ENCODE peak calls at places on chromosomes 16 and 17, in seven cellular contexts. One of them, this sample, is unnamed.

GRCh38 chr17:40118093-40118492 is 3.7 kb upstream of the MSL1 start:
- DNase-seq in stimulated activated CD4-positive, alpha-beta T cell treated with anti-CD3 and anti-CD28 coated beads, Interleukin-4, amount 100 ng/mL, for 24 hours: no peak
- DNase-seq in RWPE1: no peak
- DNase-seq in cardiac muscle cell: no peak
- DNase-seq in AG09319: no peak
- DNase-seq in activated CD4-positive, alpha-beta T cell treated with anti-CD3 and anti-CD28 coated beads for 4 hours: no peak
- DNase-seq in activated CD8-positive, alpha-beta memory T cell treated with anti-CD3 and anti-CD28 coated beads for 1 hour: no peak
- DNase-seq in this sample: no peak

GRCh38 chr16:4339909-4340308 is 11.2 kb downstream of the PAM16 start:
- DNase-seq in stimulated activated CD4-positive, alpha-beta T cell treated with anti-CD3 and anti-CD28 coated beads, Interleukin-4, amount 100 ng/mL, for 24 hours: no peak
- DNase-seq in RWPE1: no peak
- DNase-seq in cardiac muscle cell: peak
- DNase-seq in AG09319: no peak
- DNase-seq in activated CD4-positive, alpha-beta T cell treated with anti-CD3 and anti-CD28 coated beads for 4 hours: no peak
- DNase-seq in activated CD8-positive, alpha-beta memory T cell treated with anti-CD3 and anti-CD28 coated beads for 1 hour: no peak
- DNase-seq in this sample: no peak

GRCh38 chr16:27408012-27408601 is 6.1 kb downstream of the IL21R start:
- DNase-seq in stimulated activated CD4-positive, alpha-beta T cell treated with anti-CD3 and anti-CD28 coated beads, Interleukin-4, amount 100 ng/mL, for 24 hours: peak
- DNase-seq in RWPE1: peak
- DNase-seq in cardiac muscle cell: peak
- DNase-seq in AG09319: no peak
- DNase-seq in activated CD4-positive, alpha-beta T cell treated with anti-CD3 and anti-CD28 coated beads for 4 hours: peak
- DNase-seq in activated CD8-positive, alpha-beta memory T cell treated with anti-CD3 and anti-CD28 coated beads for 1 hour: no peak
- DNase-seq in this sample: no peak

GRCh38 chr16:29899516-29900101 is at the start of gene SEZ6L2:
- DNase-seq in stimulated activated CD4-positive, alpha-beta T cell treated with anti-CD3 and anti-CD28 coated beads, Interleukin-4, amount 100 ng/mL, for 24 hours: peak
- DNase-seq in RWPE1: peak
- DNase-seq in cardiac muscle cell: peak
- DNase-seq in AG09319: peak
- DNase-seq in activated CD4-positive, alpha-beta T cell treated with anti-CD3 and anti-CD28 coated beads for 4 hours: no peak
- DNase-seq in activated CD8-positive, alpha-beta memory T cell treated with anti-CD3 and anti-CD28 coated beads for 1 hour: peak
- DNase-seq in this sample: peak

GRCh38 chr17:77111916-77112315 is 28.9 kb upstream of the SEC14L1 start:
- DNase-seq in stimulated activated CD4-positive, alpha-beta T cell treated with anti-CD3 and anti-CD28 coated beads, Interleukin-4, amount 100 ng/mL, for 24 hours: no peak
- DNase-seq in RWPE1: no peak
- DNase-seq in cardiac muscle cell: no peak
- DNase-seq in AG09319: no peak
- DNase-seq in activated CD4-positive, alpha-beta T cell treated with anti-CD3 and anti-CD28 coated beads for 4 hours: no peak
- DNase-seq in activated CD8-positive, alpha-beta memory T cell treated with anti-CD3 and anti-CD28 coated beads for 1 hour: no peak
- DNase-seq in this sample: no peak

GRCh38 chr16:51755039-51755501 is 604.0 kb upstream of the SALL1 start:
- DNase-seq in stimulated activated CD4-positive, alpha-beta T cell treated with anti-CD3 and anti-CD28 coated beads, Interleukin-4, amount 100 ng/mL, for 24 hours: no peak
- DNase-seq in RWPE1: no peak
- DNase-seq in cardiac muscle cell: no peak
- DNase-seq in AG09319: no peak
- DNase-seq in activated CD4-positive, alpha-beta T cell treated with anti-CD3 and anti-CD28 coated beads for 4 hours: no peak
- DNase-seq in activated CD8-positive, alpha-beta memory T cell treated with anti-CD3 and anti-CD28 coated beads for 1 hour: no peak
- DNase-seq in this sample: no peak

GRCh38 chr17:35254107-35254802 is 11.4 kb downstream of the SLFN5 start:
- DNase-seq in stimulated activated CD4-positive, alpha-beta T cell treated with anti-CD3 and anti-CD28 coated beads, Interleukin-4, amount 100 ng/mL, for 24 hours: no peak
- DNase-seq in RWPE1: peak
- DNase-seq in cardiac muscle cell: peak
- DNase-seq in AG09319: peak
- DNase-seq in activated CD4-positive, alpha-beta T cell treated with anti-CD3 and anti-CD28 coated beads for 4 hours: no peak
- DNase-seq in activated CD8-positive, alpha-beta memory T cell treated with anti-CD3 and anti-CD28 coated beads for 1 hour: no peak
- DNase-seq in this sample: no peak

GRCh38 chr17:65172511-65173136 is 35.5 kb downstream of the RGS9 start:
- DNase-seq in stimulated activated CD4-positive, alpha-beta T cell treated with anti-CD3 and anti-CD28 coated beads, Interleukin-4, amount 100 ng/mL, for 24 hours: no peak
- DNase-seq in RWPE1: no peak
- DNase-seq in cardiac muscle cell: no peak
- DNase-seq in AG09319: no peak
- DNase-seq in activated CD4-positive, alpha-beta T cell treated with anti-CD3 and anti-CD28 coated beads for 4 hours: no peak
- DNase-seq in activated CD8-positive, alpha-beta memory T cell treated with anti-CD3 and anti-CD28 coated beads for 1 hour: no peak
- DNase-seq in this sample: no peak

GRCh38 chr16:27458987-27459688 is 57.2 kb downstream of the IL21R start:
- DNase-seq in stimulated activated CD4-positive, alpha-beta T cell treated with anti-CD3 and anti-CD28 coated beads, Interleukin-4, amount 100 ng/mL, for 24 hours: no peak
- DNase-seq in RWPE1: no peak
- DNase-seq in cardiac muscle cell: no peak
- DNase-seq in AG09319: no peak
- DNase-seq in activated CD4-positive, alpha-beta T cell treated with anti-CD3 and anti-CD28 coated beads for 4 hours: no peak
- DNase-seq in activated CD8-positive, alpha-beta memory T cell treated with anti-CD3 and anti-CD28 coated beads for 1 hour: no peak
- DNase-seq in this sample: no peak

GRCh38 chr17:19644493-19645210 is 3.9 kb upstream of the ALDH3A2 start:
- DNase-seq in stimulated activated CD4-positive, alpha-beta T cell treated with anti-CD3 and anti-CD28 coated beads, Interleukin-4, amount 100 ng/mL, for 24 hours: no peak
- DNase-seq in RWPE1: no peak
- DNase-seq in cardiac muscle cell: peak
- DNase-seq in AG09319: peak
- DNase-seq in activated CD4-positive, alpha-beta T cell treated with anti-CD3 and anti-CD28 coated beads for 4 hours: no peak
- DNase-seq in activated CD8-positive, alpha-beta memory T cell treated with anti-CD3 and anti-CD28 coated beads for 1 hour: no peak
- DNase-seq in this sample: no peak

GRCh38 chr16:81523387-81524115 is 78.9 kb downstream of the CMIP start:
- DNase-seq in stimulated activated CD4-positive, alpha-beta T cell treated with anti-CD3 and anti-CD28 coated beads, Interleukin-4, amount 100 ng/mL, for 24 hours: no peak
- DNase-seq in RWPE1: peak
- DNase-seq in cardiac muscle cell: peak
- DNase-seq in AG09319: no peak
- DNase-seq in activated CD4-positive, alpha-beta T cell treated with anti-CD3 and anti-CD28 coated beads for 4 hours: no peak
- DNase-seq in activated CD8-positive, alpha-beta memory T cell treated with anti-CD3 and anti-CD28 coated beads for 1 hour: no peak
- DNase-seq in this sample: no peak

GRCh38 chr16:35795361-35796029 is 2336.1 kb downstream of the TP53TG3F start:
- DNase-seq in stimulated activated CD4-positive, alpha-beta T cell treated with anti-CD3 and anti-CD28 coated beads, Interleukin-4, amount 100 ng/mL, for 24 hours: no peak
- DNase-seq in RWPE1: no peak
- DNase-seq in cardiac muscle cell: no peak
- DNase-seq in AG09319: no peak
- DNase-seq in activated CD4-positive, alpha-beta T cell treated with anti-CD3 and anti-CD28 coated beads for 4 hours: no peak
- DNase-seq in activated CD8-positive, alpha-beta memory T cell treated with anti-CD3 and anti-CD28 coated beads for 1 hour: no peak
- DNase-seq in this sample: no peak

GRCh38 chr17:42294469-42295398 is 6.4 kb downstream of the STAT5A start:
- DNase-seq in stimulated activated CD4-positive, alpha-beta T cell treated with anti-CD3 and anti-CD28 coated beads, Interleukin-4, amount 100 ng/mL, for 24 hours: no peak
- DNase-seq in RWPE1: no peak
- DNase-seq in cardiac muscle cell: no peak
- DNase-seq in AG09319: no peak
- DNase-seq in activated CD4-positive, alpha-beta T cell treated with anti-CD3 and anti-CD28 coated beads for 4 hours: no peak
- DNase-seq in activated CD8-positive, alpha-beta memory T cell treated with anti-CD3 and anti-CD28 coated beads for 1 hour: no peak
- DNase-seq in this sample: no peak

GRCh38 chr17:57418463-57419246 is 162.3 kb downstream of the MSI2 start:
- DNase-seq in stimulated activated CD4-positive, alpha-beta T cell treated with anti-CD3 and anti-CD28 coated beads, Interleukin-4, amount 100 ng/mL, for 24 hours: no peak
- DNase-seq in RWPE1: no peak
- DNase-seq in cardiac muscle cell: no peak
- DNase-seq in AG09319: no peak
- DNase-seq in activated CD4-positive, alpha-beta T cell treated with anti-CD3 and anti-CD28 coated beads for 4 hours: no peak
- DNase-seq in activated CD8-positive, alpha-beta memory T cell treated with anti-CD3 and anti-CD28 coated beads for 1 hour: no peak
- DNase-seq in this sample: no peak

GRCh38 chr17:5352681-5353289 is 66.7 kb downstream of the NUP88 start:
- DNase-seq in stimulated activated CD4-positive, alpha-beta T cell treated with anti-CD3 and anti-CD28 coated beads, Interleukin-4, amount 100 ng/mL, for 24 hours: no peak
- DNase-seq in RWPE1: no peak
- DNase-seq in cardiac muscle cell: no peak
- DNase-seq in AG09319: no peak
- DNase-seq in activated CD4-positive, alpha-beta T cell treated with anti-CD3 and anti-CD28 coated beads for 4 hours: no peak
- DNase-seq in activated CD8-positive, alpha-beta memory T cell treated with anti-CD3 and anti-CD28 coated beads for 1 hour: no peak
- DNase-seq in this sample: no peak

GRCh38 chr16:85735225-85735722 is 15.6 kb downstream of the C16orf74 start:
- DNase-seq in stimulated activated CD4-positive, alpha-beta T cell treated with anti-CD3 and anti-CD28 coated beads, Interleukin-4, amount 100 ng/mL, for 24 hours: peak
- DNase-seq in RWPE1: no peak
- DNase-seq in cardiac muscle cell: no peak
- DNase-seq in AG09319: no peak
- DNase-seq in activated CD4-positive, alpha-beta T cell treated with anti-CD3 and anti-CD28 coated beads for 4 hours: peak
- DNase-seq in activated CD8-positive, alpha-beta memory T cell treated with anti-CD3 and anti-CD28 coated beads for 1 hour: no peak
- DNase-seq in this sample: no peak

GRCh38 chr16:29868396-29868795 is 5.4 kb upstream of the CDIPT start:
- DNase-seq in stimulated activated CD4-positive, alpha-beta T cell treated with anti-CD3 and anti-CD28 coated beads, Interleukin-4, amount 100 ng/mL, for 24 hours: no peak
- DNase-seq in RWPE1: no peak
- DNase-seq in cardiac muscle cell: no peak
- DNase-seq in AG09319: no peak
- DNase-seq in activated CD4-positive, alpha-beta T cell treated with anti-CD3 and anti-CD28 coated beads for 4 hours: no peak
- DNase-seq in activated CD8-positive, alpha-beta memory T cell treated with anti-CD3 and anti-CD28 coated beads for 1 hour: no peak
- DNase-seq in this sample: no peak

GRCh38 chr17:78805301-78805700 is 23.2 kb upstream of the CYTH1 start:
- DNase-seq in stimulated activated CD4-positive, alpha-beta T cell treated with anti-CD3 and anti-CD28 coated beads, Interleukin-4, amount 100 ng/mL, for 24 hours: peak
- DNase-seq in RWPE1: no peak
- DNase-seq in cardiac muscle cell: no peak
- DNase-seq in AG09319: no peak
- DNase-seq in activated CD4-positive, alpha-beta T cell treated with anti-CD3 and anti-CD28 coated beads for 4 hours: peak
- DNase-seq in activated CD8-positive, alpha-beta memory T cell treated with anti-CD3 and anti-CD28 coated beads for 1 hour: peak
- DNase-seq in this sample: no peak

GRCh38 chr16:66521951-66522771 is 27.8 kb downstream of the TK2 start:
- DNase-seq in stimulated activated CD4-positive, alpha-beta T cell treated with anti-CD3 and anti-CD28 coated beads, Interleukin-4, amount 100 ng/mL, for 24 hours: peak
- DNase-seq in RWPE1: no peak
- DNase-seq in cardiac muscle cell: peak
- DNase-seq in AG09319: no peak
- DNase-seq in activated CD4-positive, alpha-beta T cell treated with anti-CD3 and anti-CD28 coated beads for 4 hours: peak
- DNase-seq in activated CD8-positive, alpha-beta memory T cell treated with anti-CD3 and anti-CD28 coated beads for 1 hour: peak
- DNase-seq in this sample: no peak

GRCh38 chr16:47778106-47778803 is 317.1 kb downstream of the PHKB start:
- DNase-seq in stimulated activated CD4-positive, alpha-beta T cell treated with anti-CD3 and anti-CD28 coated beads, Interleukin-4, amount 100 ng/mL, for 24 hours: no peak
- DNase-seq in RWPE1: no peak
- DNase-seq in cardiac muscle cell: peak
- DNase-seq in AG09319: no peak
- DNase-seq in activated CD4-positive, alpha-beta T cell treated with anti-CD3 and anti-CD28 coated beads for 4 hours: no peak
- DNase-seq in activated CD8-positive, alpha-beta memory T cell treated with anti-CD3 and anti-CD28 coated beads for 1 hour: no peak
- DNase-seq in this sample: no peak

GRCh38 chr16:50351116-50351515 is 17.7 kb downstream of the BRD7 start:
- DNase-seq in stimulated activated CD4-positive, alpha-beta T cell treated with anti-CD3 and anti-CD28 coated beads, Interleukin-4, amount 100 ng/mL, for 24 hours: no peak
- DNase-seq in RWPE1: no peak
- DNase-seq in cardiac muscle cell: no peak
- DNase-seq in AG09319: no peak
- DNase-seq in activated CD4-positive, alpha-beta T cell treated with anti-CD3 and anti-CD28 coated beads for 4 hours: no peak
- DNase-seq in activated CD8-positive, alpha-beta memory T cell treated with anti-CD3 and anti-CD28 coated beads for 1 hour: no peak
- DNase-seq in this sample: no peak

GRCh38 chr17:45108051-45108450 is 24.3 kb downstream of the PLCD3 start:
- DNase-seq in stimulated activated CD4-positive, alpha-beta T cell treated with anti-CD3 and anti-CD28 coated beads, Interleukin-4, amount 100 ng/mL, for 24 hours: no peak
- DNase-seq in RWPE1: no peak
- DNase-seq in cardiac muscle cell: no peak
- DNase-seq in AG09319: no peak
- DNase-seq in activated CD4-positive, alpha-beta T cell treated with anti-CD3 and anti-CD28 coated beads for 4 hours: no peak
- DNase-seq in activated CD8-positive, alpha-beta memory T cell treated with anti-CD3 and anti-CD28 coated beads for 1 hour: no peak
- DNase-seq in this sample: no peak

GRCh38 chr16:88387941-88388627 is 5.3 kb downstream of the ZNF469 start:
- DNase-seq in stimulated activated CD4-positive, alpha-beta T cell treated with anti-CD3 and anti-CD28 coated beads, Interleukin-4, amount 100 ng/mL, for 24 hours: no peak
- DNase-seq in RWPE1: no peak
- DNase-seq in cardiac muscle cell: no peak
- DNase-seq in AG09319: no peak
- DNase-seq in activated CD4-positive, alpha-beta T cell treated with anti-CD3 and anti-CD28 coated beads for 4 hours: no peak
- DNase-seq in activated CD8-positive, alpha-beta memory T cell treated with anti-CD3 and anti-CD28 coated beads for 1 hour: no peak
- DNase-seq in this sample: no peak

GRCh38 chr16:31395647-31396046 is 2.5 kb downstream of the ITGAD start:
- DNase-seq in stimulated activated CD4-positive, alpha-beta T cell treated with anti-CD3 and anti-CD28 coated beads, Interleukin-4, amount 100 ng/mL, for 24 hours: no peak
- DNase-seq in RWPE1: no peak
- DNase-seq in cardiac muscle cell: no peak
- DNase-seq in AG09319: no peak
- DNase-seq in activated CD4-positive, alpha-beta T cell treated with anti-CD3 and anti-CD28 coated beads for 4 hours: no peak
- DNase-seq in activated CD8-positive, alpha-beta memory T cell treated with anti-CD3 and anti-CD28 coated beads for 1 hour: no peak
- DNase-seq in this sample: no peak

GRCh38 chr16:81513204-81514040 is 68.8 kb downstream of the CMIP start:
- DNase-seq in stimulated activated CD4-positive, alpha-beta T cell treated with anti-CD3 and anti-CD28 coated beads, Interleukin-4, amount 100 ng/mL, for 24 hours: no peak
- DNase-seq in RWPE1: no peak
- DNase-seq in cardiac muscle cell: peak
- DNase-seq in AG09319: no peak
- DNase-seq in activated CD4-positive, alpha-beta T cell treated with anti-CD3 and anti-CD28 coated beads for 4 hours: no peak
- DNase-seq in activated CD8-positive, alpha-beta memory T cell treated with anti-CD3 and anti-CD28 coated beads for 1 hour: no peak
- DNase-seq in this sample: no peak

GRCh38 chr16:81526935-81527334 is 82.3 kb downstream of the CMIP start:
- DNase-seq in stimulated activated CD4-positive, alpha-beta T cell treated with anti-CD3 and anti-CD28 coated beads, Interleukin-4, amount 100 ng/mL, for 24 hours: no peak
- DNase-seq in RWPE1: peak
- DNase-seq in cardiac muscle cell: peak
- DNase-seq in AG09319: no peak
- DNase-seq in activated CD4-positive, alpha-beta T cell treated with anti-CD3 and anti-CD28 coated beads for 4 hours: no peak
- DNase-seq in activated CD8-positive, alpha-beta memory T cell treated with anti-CD3 and anti-CD28 coated beads for 1 hour: no peak
- DNase-seq in this sample: no peak

GRCh38 chr16:89422527-89422904 is 67.8 kb downstream of the ANKRD11 start:
- DNase-seq in stimulated activated CD4-positive, alpha-beta T cell treated with anti-CD3 and anti-CD28 coated beads, Interleukin-4, amount 100 ng/mL, for 24 hours: peak
- DNase-seq in RWPE1: no peak
- DNase-seq in cardiac muscle cell: peak
- DNase-seq in AG09319: no peak
- DNase-seq in activated CD4-positive, alpha-beta T cell treated with anti-CD3 and anti-CD28 coated beads for 4 hours: peak
- DNase-seq in activated CD8-positive, alpha-beta memory T cell treated with anti-CD3 and anti-CD28 coated beads for 1 hour: no peak
- DNase-seq in this sample: no peak

GRCh38 chr17:45020354-45021138 is 30.9 kb downstream of the DCAKD start:
- DNase-seq in stimulated activated CD4-positive, alpha-beta T cell treated with anti-CD3 and anti-CD28 coated beads, Interleukin-4, amount 100 ng/mL, for 24 hours: no peak
- DNase-seq in RWPE1: no peak
- DNase-seq in cardiac muscle cell: peak
- DNase-seq in AG09319: no peak
- DNase-seq in activated CD4-positive, alpha-beta T cell treated with anti-CD3 and anti-CD28 coated beads for 4 hours: no peak
- DNase-seq in activated CD8-positive, alpha-beta memory T cell treated with anti-CD3 and anti-CD28 coated beads for 1 hour: no peak
- DNase-seq in this sample: no peak

GRCh38 chr17:64358261-64358788 is 32.3 kb downstream of the PECAM1 start:
- DNase-seq in stimulated activated CD4-positive, alpha-beta T cell treated with anti-CD3 and anti-CD28 coated beads, Interleukin-4, amount 100 ng/mL, for 24 hours: no peak
- DNase-seq in RWPE1: no peak
- DNase-seq in cardiac muscle cell: no peak
- DNase-seq in AG09319: no peak
- DNase-seq in activated CD4-positive, alpha-beta T cell treated with anti-CD3 and anti-CD28 coated beads for 4 hours: no peak
- DNase-seq in activated CD8-positive, alpha-beta memory T cell treated with anti-CD3 and anti-CD28 coated beads for 1 hour: no peak
- DNase-seq in this sample: no peak

This sample was measured in NCI-H1048.